ENCODE peak calls at places on chromosomes 7 and 10, in six cellular contexts. One of them, this sample, is unnamed.
A peak's percentile ranks its signal among the peaks of the same experiment; 100 is the strongest.

GRCh38 chr10:18043607-18044006 is 91.9 kb downstream of the SLC39A12 start:
- DNase-seq in hepatocyte: no peak
- DNase-seq in right cardiac atrium: no peak
- DNase-seq in transverse colon: no peak
- DNase-seq in sigmoid colon: no peak
- DNase-seq in CD8-positive, alpha-beta memory T cell: no peak
- DNase-seq in this sample: no peak

GRCh38 chr10:122114156-122114747 is 125.3 kb downstream of the TACC2 start:
- DNase-seq in right cardiac atrium: no peak
- DNase-seq in sigmoid colon: peak; percentile 79
- DNase-seq in transverse colon: peak; percentile 23
- DNase-seq in CD8-positive, alpha-beta memory T cell: no peak
- DNase-seq in hepatocyte: no peak
- DNase-seq in this sample: peak; percentile 29

GRCh38 chr10:13294156-13294555 is 5.7 kb downstream of the PHYH start:
- DNase-seq in transverse colon: no peak
- DNase-seq in CD8-positive, alpha-beta memory T cell: no peak
- DNase-seq in hepatocyte: no peak
- DNase-seq in sigmoid colon: no peak
- DNase-seq in right cardiac atrium: no peak
- DNase-seq in this sample: no peak

GRCh38 chr7:27740449-27741086 is 606 bp downstream of the TAX1BP1 start:
- DNase-seq in CD8-positive, alpha-beta memory T cell: peak; percentile 82
- DNase-seq in transverse colon: peak; percentile 96
- DNase-seq in hepatocyte: peak; percentile 95
- DNase-seq in sigmoid colon: peak; percentile 91
- DNase-seq in right cardiac atrium: peak; percentile 91
- DNase-seq in this sample: peak; percentile 78

GRCh38 chr7:27095050-27095896 is 527 bp downstream of the HOXA1 start:
- DNase-seq in hepatocyte: no peak
- DNase-seq in right cardiac atrium: no peak
- DNase-seq in CD8-positive, alpha-beta memory T cell: no peak
- DNase-seq in transverse colon: no peak
- DNase-seq in sigmoid colon: peak; percentile 70
- DNase-seq in this sample: no peak

GRCh38 chr10:124249812-124250432 is 156.5 kb upstream of the CHST15 start:
- DNase-seq in hepatocyte: no peak
- DNase-seq in CD8-positive, alpha-beta memory T cell: no peak
- DNase-seq in transverse colon: peak; percentile 3
- DNase-seq in sigmoid colon: no peak
- DNase-seq in right cardiac atrium: no peak
- DNase-seq in this sample: peak; percentile 8

GRCh38 chr7:29190349-29191045 is 4.1 kb upstream of the CHN2 start:
- DNase-seq in hepatocyte: peak; percentile 27
- DNase-seq in sigmoid colon: no peak
- DNase-seq in transverse colon: no peak
- DNase-seq in right cardiac atrium: no peak
- DNase-seq in CD8-positive, alpha-beta memory T cell: no peak
- DNase-seq in this sample: peak; percentile 8

GRCh38 chr10:120085386-120085785 is 192.9 kb downstream of the SEC23IP start:
- DNase-seq in hepatocyte: no peak
- DNase-seq in transverse colon: no peak
- DNase-seq in right cardiac atrium: no peak
- DNase-seq in sigmoid colon: no peak
- DNase-seq in CD8-positive, alpha-beta memory T cell: no peak
- DNase-seq in this sample: no peak

GRCh38 chr7:6026011-6026819 is 5.0 kb upstream of the ANKRD61 start:
- DNase-seq in sigmoid colon: peak; percentile 74
- DNase-seq in hepatocyte: peak; percentile 51
- DNase-seq in CD8-positive, alpha-beta memory T cell: peak; percentile 61
- DNase-seq in right cardiac atrium: peak; percentile 85
- DNase-seq in transverse colon: peak; percentile 89
- DNase-seq in this sample: peak; percentile 79

GRCh38 chr10:77012811-77013500 is 624.7 kb downstream of the KCNMA1 start:
- DNase-seq in transverse colon: no peak
- DNase-seq in right cardiac atrium: peak; percentile 65
- DNase-seq in CD8-positive, alpha-beta memory T cell: no peak
- DNase-seq in sigmoid colon: no peak
- DNase-seq in hepatocyte: no peak
- DNase-seq in this sample: no peak

GRCh38 chr7:80467069-80467468 is 44.8 kb downstream of the GNAT3 start:
- DNase-seq in hepatocyte: no peak
- DNase-seq in transverse colon: no peak
- DNase-seq in right cardiac atrium: no peak
- DNase-seq in sigmoid colon: no peak
- DNase-seq in CD8-positive, alpha-beta memory T cell: no peak
- DNase-seq in this sample: no peak

GRCh38 chr10:85679061-85679460 is 687.5 kb downstream of the GRID1 start:
- DNase-seq in sigmoid colon: no peak
- DNase-seq in transverse colon: no peak
- DNase-seq in CD8-positive, alpha-beta memory T cell: no peak
- DNase-seq in hepatocyte: no peak
- DNase-seq in right cardiac atrium: no peak
- DNase-seq in this sample: no peak

GRCh38 chr7:77727936-77728701 is 31.9 kb downstream of the RSBN1L start:
- DNase-seq in CD8-positive, alpha-beta memory T cell: no peak
- DNase-seq in hepatocyte: peak; percentile 10
- DNase-seq in right cardiac atrium: no peak
- DNase-seq in transverse colon: no peak
- DNase-seq in sigmoid colon: no peak
- DNase-seq in this sample: peak; percentile 42

GRCh38 chr7:88312061-88312663 is 5.5 kb upstream of the STEAP4 start:
- DNase-seq in hepatocyte: no peak
- DNase-seq in transverse colon: peak; percentile 14
- DNase-seq in right cardiac atrium: peak; percentile 88
- DNase-seq in CD8-positive, alpha-beta memory T cell: no peak
- DNase-seq in sigmoid colon: peak; percentile 84
- DNase-seq in this sample: no peak

GRCh38 chr7:19119901-19120486 is 2.6 kb upstream of the TWIST1 start:
- DNase-seq in transverse colon: no peak
- DNase-seq in CD8-positive, alpha-beta memory T cell: no peak
- DNase-seq in hepatocyte: no peak
- DNase-seq in sigmoid colon: no peak
- DNase-seq in right cardiac atrium: no peak
- DNase-seq in this sample: no peak

GRCh38 chr10:49158399-49158798 is 24.6 kb upstream of the FAM170B start:
- DNase-seq in hepatocyte: no peak
- DNase-seq in sigmoid colon: no peak
- DNase-seq in right cardiac atrium: no peak
- DNase-seq in CD8-positive, alpha-beta memory T cell: no peak
- DNase-seq in transverse colon: no peak
- DNase-seq in this sample: no peak

GRCh38 chr10:13661261-13661660 is 74.5 kb downstream of the PRPF18 start:
- DNase-seq in hepatocyte: no peak
- DNase-seq in sigmoid colon: peak; percentile 54
- DNase-seq in CD8-positive, alpha-beta memory T cell: no peak
- DNase-seq in transverse colon: no peak
- DNase-seq in right cardiac atrium: peak; percentile 73
- DNase-seq in this sample: no peak

GRCh38 chr10:119161680-119162079 is 3.8 kb downstream of the SFXN4 start:
- DNase-seq in CD8-positive, alpha-beta memory T cell: no peak
- DNase-seq in sigmoid colon: peak; percentile 33
- DNase-seq in hepatocyte: no peak
- DNase-seq in transverse colon: no peak
- DNase-seq in right cardiac atrium: no peak
- DNase-seq in this sample: no peak

GRCh38 chr10:35058134-35058533 is 32.0 kb downstream of the CUL2 start:
- DNase-seq in hepatocyte: no peak
- DNase-seq in sigmoid colon: no peak
- DNase-seq in CD8-positive, alpha-beta memory T cell: no peak
- DNase-seq in right cardiac atrium: no peak
- DNase-seq in transverse colon: no peak
- DNase-seq in this sample: peak; percentile 31

GRCh38 chr7:69105981-69106380 is 492.3 kb upstream of the AUTS2 start:
- DNase-seq in right cardiac atrium: no peak
- DNase-seq in transverse colon: no peak
- DNase-seq in CD8-positive, alpha-beta memory T cell: no peak
- DNase-seq in sigmoid colon: no peak
- DNase-seq in hepatocyte: no peak
- DNase-seq in this sample: no peak

GRCh38 chr10:30368065-30368718 is 19.1 kb upstream of the MTPAP start:
- DNase-seq in sigmoid colon: peak; percentile 87
- DNase-seq in hepatocyte: no peak
- DNase-seq in CD8-positive, alpha-beta memory T cell: no peak
- DNase-seq in right cardiac atrium: peak; percentile 79
- DNase-seq in transverse colon: no peak
- DNase-seq in this sample: no peak

GRCh38 chr10:128186959-128187787 is 61.0 kb upstream of the MKI67 start:
- DNase-seq in CD8-positive, alpha-beta memory T cell: peak; percentile 7
- DNase-seq in hepatocyte: no peak
- DNase-seq in sigmoid colon: no peak
- DNase-seq in transverse colon: peak; percentile 14
- DNase-seq in right cardiac atrium: no peak
- DNase-seq in this sample: peak; percentile 78

GRCh38 chr10:70737250-70737649 is 47.9 kb downstream of the TBATA start:
- DNase-seq in sigmoid colon: no peak
- DNase-seq in right cardiac atrium: no peak
- DNase-seq in CD8-positive, alpha-beta memory T cell: no peak
- DNase-seq in transverse colon: no peak
- DNase-seq in hepatocyte: no peak
- DNase-seq in this sample: no peak

GRCh38 chr7:133358728-133359127 is 105.8 kb downstream of the EXOC4 start:
- DNase-seq in hepatocyte: no peak
- DNase-seq in right cardiac atrium: no peak
- DNase-seq in sigmoid colon: no peak
- DNase-seq in CD8-positive, alpha-beta memory T cell: no peak
- DNase-seq in transverse colon: no peak
- DNase-seq in this sample: no peak

GRCh38 chr10:73789659-73790055 is 4.3 kb downstream of the ZSWIM8 start:
- DNase-seq in CD8-positive, alpha-beta memory T cell: no peak
- DNase-seq in hepatocyte: no peak
- DNase-seq in sigmoid colon: no peak
- DNase-seq in transverse colon: no peak
- DNase-seq in right cardiac atrium: no peak
- DNase-seq in this sample: no peak

GRCh38 chr7:1753563-1753867 is 83.4 kb downstream of the ELFN1 start:
- DNase-seq in transverse colon: no peak
- DNase-seq in right cardiac atrium: no peak
- DNase-seq in CD8-positive, alpha-beta memory T cell: no peak
- DNase-seq in hepatocyte: no peak
- DNase-seq in sigmoid colon: no peak
- DNase-seq in this sample: no peak
- H3K4me3 ChIP-seq in transverse colon: no peak overlapping the region
- H3K4me3 ChIP-seq in right cardiac atrium: no peak overlapping the region
- H3K4me3 ChIP-seq in CD8-positive, alpha-beta memory T cell: no peak overlapping the region
- H3K4me3 ChIP-seq in hepatocyte: no peak overlapping the region
- H3K4me3 ChIP-seq in sigmoid colon: no peak overlapping the region
- H3K4me3 ChIP-seq in this sample: no peak overlapping the region

GRCh38 chr7:155463114-155463811 is 5.3 kb downstream of the EN2 start:
- DNase-seq in right cardiac atrium: no peak
- DNase-seq in CD8-positive, alpha-beta memory T cell: no peak
- DNase-seq in hepatocyte: no peak
- DNase-seq in sigmoid colon: no peak
- DNase-seq in transverse colon: no peak
- DNase-seq in this sample: no peak
- H3K27me3 ChIP-seq in right cardiac atrium: no peaks in the 10 kb centered on the region
- H3K27me3 ChIP-seq in CD8-positive, alpha-beta memory T cell: peaks cover 53% of the 10 kb centered on the region
- H3K27me3 ChIP-seq in hepatocyte: peaks cover 100% of the 10 kb centered on the region
- H3K27me3 ChIP-seq in sigmoid colon: peaks cover 75% of the 10 kb centered on the region
- H3K27me3 ChIP-seq in transverse colon: peaks cover 100% of the 10 kb centered on the region
- H3K27me3 ChIP-seq in this sample: no peaks in the 10 kb centered on the region

GRCh38 chr10:28925154-28925663 is 247.9 kb downstream of the BAMBI start:
- DNase-seq in right cardiac atrium: peak; percentile 88
- DNase-seq in transverse colon: no peak
- DNase-seq in sigmoid colon: no peak
- DNase-seq in CD8-positive, alpha-beta memory T cell: no peak
- DNase-seq in hepatocyte: no peak
- DNase-seq in this sample: no peak

GRCh38 chr10:28922127-28922526 is 244.8 kb downstream of the BAMBI start:
- DNase-seq in hepatocyte: no peak
- DNase-seq in CD8-positive, alpha-beta memory T cell: no peak
- DNase-seq in sigmoid colon: no peak
- DNase-seq in transverse colon: no peak
- DNase-seq in right cardiac atrium: no peak
- DNase-seq in this sample: no peak

GRCh38 chr10:28926932-28927331 is 249.6 kb downstream of the BAMBI start:
- DNase-seq in sigmoid colon: no peak
- DNase-seq in right cardiac atrium: no peak
- DNase-seq in transverse colon: no peak
- DNase-seq in hepatocyte: no peak
- DNase-seq in CD8-positive, alpha-beta memory T cell: no peak
- DNase-seq in this sample: no peak

GRCh38 chr10:28922861-28923260 is 245.5 kb downstream of the BAMBI start:
- DNase-seq in transverse colon: no peak
- DNase-seq in CD8-positive, alpha-beta memory T cell: no peak
- DNase-seq in right cardiac atrium: no peak
- DNase-seq in hepatocyte: no peak
- DNase-seq in sigmoid colon: no peak
- DNase-seq in this sample: no peak

DNA sequence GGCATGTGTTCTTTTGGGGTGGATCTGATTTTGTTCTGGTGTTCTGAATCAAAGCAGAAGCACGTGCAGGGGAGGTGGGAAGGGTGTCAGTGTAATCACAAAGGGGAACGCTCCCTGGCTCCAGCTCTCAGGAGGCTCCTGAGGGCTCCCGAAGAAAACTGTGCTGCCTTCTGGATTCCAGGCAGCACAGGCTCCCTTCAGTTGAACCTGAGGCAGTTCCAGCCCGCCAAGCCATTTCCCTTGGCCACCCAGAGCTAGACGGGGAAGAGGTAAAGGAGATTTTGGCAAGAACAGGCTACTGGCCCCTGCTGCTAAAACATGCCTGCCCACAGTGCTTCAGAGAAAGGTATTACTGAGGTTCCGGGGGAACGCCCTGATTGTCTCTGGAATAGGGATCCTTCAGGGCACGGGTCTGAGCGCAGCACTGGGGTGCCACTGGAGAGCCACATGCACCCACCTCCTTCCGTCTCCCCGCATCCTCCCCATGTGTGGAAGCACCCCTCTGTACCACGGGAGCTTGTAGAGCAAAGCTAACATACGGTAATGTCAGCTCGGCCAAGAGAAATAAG is 247.3 kb downstream of the BAMBI start:
- DNase-seq in hepatocyte: no peak
- DNase-seq in transverse colon: no peak
- DNase-seq in CD8-positive, alpha-beta memory T cell: no peak
- DNase-seq in right cardiac atrium: no peak
- DNase-seq in sigmoid colon: no peak
- DNase-seq in this sample: no peak
- H3K4me3 ChIP-seq in hepatocyte: no peak overlapping the region
- H3K4me3 ChIP-seq in transverse colon: no peak overlapping the region
- H3K4me3 ChIP-seq in CD8-positive, alpha-beta memory T cell: no peak overlapping the region
- H3K4me3 ChIP-seq in right cardiac atrium: no peak overlapping the region
- H3K4me3 ChIP-seq in sigmoid colon: no peak overlapping the region
- H3K4me3 ChIP-seq in this sample: no peak overlapping the region

DNA sequence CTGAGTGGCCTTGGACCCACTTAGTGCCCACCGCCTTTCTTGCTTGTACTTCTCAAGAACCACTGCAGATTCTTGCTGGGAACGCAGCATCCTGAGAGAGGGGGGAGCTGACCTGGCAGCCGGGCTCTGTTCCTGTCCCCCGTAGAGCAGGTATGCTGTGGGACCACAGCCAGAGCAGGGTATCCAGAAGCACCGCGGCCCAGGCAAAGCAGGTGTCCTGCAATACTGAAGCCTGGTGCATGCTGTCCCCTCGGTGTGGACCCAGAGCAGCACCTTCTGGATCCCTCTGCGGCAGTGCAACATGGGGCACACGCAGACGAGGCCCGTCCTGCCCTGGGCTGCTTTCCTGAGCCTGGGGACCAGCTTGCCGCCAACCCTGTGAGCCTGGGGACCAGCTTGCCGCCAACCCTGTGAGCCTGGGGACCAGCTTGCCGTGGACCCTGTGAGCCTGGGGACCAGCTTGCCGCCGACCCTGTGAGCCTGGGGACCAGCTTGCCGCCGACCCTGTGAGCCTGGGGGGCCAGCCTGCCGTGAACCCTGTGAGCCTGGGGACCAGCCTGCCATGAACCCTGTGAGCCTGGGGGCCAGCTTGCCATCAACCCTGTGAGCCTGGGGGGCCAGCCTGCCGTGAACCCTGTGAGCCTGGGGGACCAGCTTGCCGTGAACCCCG is 60.9 kb upstream of the ADGRA1 start:
- DNase-seq in transverse colon: no peak
- DNase-seq in CD8-positive, alpha-beta memory T cell: no peak
- DNase-seq in right cardiac atrium: no peak
- DNase-seq in sigmoid colon: no peak
- DNase-seq in hepatocyte: no peak
- DNase-seq in this sample: no peak
- H3K27me3 ChIP-seq in transverse colon: peaks cover 26% of the 10 kb centered on the region
- H3K27me3 ChIP-seq in CD8-positive, alpha-beta memory T cell: no peaks in the 10 kb centered on the region
- H3K27me3 ChIP-seq in right cardiac atrium: no peaks in the 10 kb centered on the region
- H3K27me3 ChIP-seq in sigmoid colon: no peaks in the 10 kb centered on the region
- H3K27me3 ChIP-seq in hepatocyte: no peaks in the 10 kb centered on the region
- H3K27me3 ChIP-seq in this sample: no peaks in the 10 kb centered on the region

This sample was measured in SJCRH30.